ENCODE peak calls at places on chromosomes 11 and 22, in five cellular contexts. One of them, this sample, is unnamed.

GRCh38 chr11:133902506-133902905 is 54.3 kb downstream of the IGSF9B start:
- DNase-seq in tibial artery: no peak
- DNase-seq in spleen: peak
- DNase-seq in kidney: no peak
- DNase-seq in BE2C: peak
- DNase-seq in this sample: no peak

GRCh38 chr22:30121988-30122387 is 41.7 kb downstream of the HORMAD2 start:
- DNase-seq in tibial artery: no peak
- DNase-seq in kidney: no peak
- DNase-seq in spleen: no peak
- DNase-seq in BE2C: no peak
- DNase-seq in this sample: no peak

GRCh38 chr11:68927280-68928107 is 23.8 kb downstream of the IGHMBP2 start:
- DNase-seq in kidney: peak
- DNase-seq in spleen: peak
- DNase-seq in tibial artery: no peak
- DNase-seq in BE2C: no peak
- DNase-seq in this sample: no peak

GRCh38 chr11:27646051-27646818 is 54.0 kb downstream of the BDNF start:
- DNase-seq in tibial artery: no peak
- DNase-seq in kidney: no peak
- DNase-seq in spleen: no peak
- DNase-seq in BE2C: peak
- DNase-seq in this sample: no peak

GRCh38 chr11:88447285-88447684 is 109.7 kb upstream of the CTSC start:
- DNase-seq in BE2C: no peak
- DNase-seq in spleen: no peak
- DNase-seq in kidney: no peak
- DNase-seq in tibial artery: no peak
- DNase-seq in this sample: no peak

GRCh38 chr11:125892071-125892470 is 4.6 kb downstream of the HYLS1 start:
- DNase-seq in spleen: no peak
- DNase-seq in kidney: no peak
- DNase-seq in tibial artery: no peak
- DNase-seq in BE2C: no peak
- DNase-seq in this sample: no peak

GRCh38 chr22:31233001-31233400 is 20.9 kb downstream of the LIMK2 start:
- DNase-seq in kidney: no peak
- DNase-seq in tibial artery: no peak
- DNase-seq in BE2C: no peak
- DNase-seq in spleen: no peak
- DNase-seq in this sample: no peak

GRCh38 chr11:11995601-11996000 is 12.8 kb downstream of the DKK3 start:
- DNase-seq in tibial artery: no peak
- DNase-seq in kidney: no peak
- DNase-seq in spleen: no peak
- DNase-seq in BE2C: no peak
- DNase-seq in this sample: peak

GRCh38 chr11:128515766-128516466 is 71.4 kb downstream of the ETS1 start:
- DNase-seq in kidney: no peak
- DNase-seq in BE2C: no peak
- DNase-seq in spleen: no peak
- DNase-seq in tibial artery: no peak
- DNase-seq in this sample: no peak

GRCh38 chr22:27800250-27801131 is 1.1 kb downstream of the MN1 start:
- DNase-seq in BE2C: no peak
- DNase-seq in tibial artery: peak
- DNase-seq in kidney: peak
- DNase-seq in spleen: no peak
- DNase-seq in this sample: no peak

GRCh38 chr11:8649361-8649760 is 33.1 kb downstream of the TRIM66 start:
- DNase-seq in BE2C: no peak
- DNase-seq in kidney: no peak
- DNase-seq in spleen: no peak
- DNase-seq in tibial artery: no peak
- DNase-seq in this sample: no peak

GRCh38 chr11:68831124-68831523 is 10.6 kb downstream of the CPT1A start:
- DNase-seq in tibial artery: no peak
- DNase-seq in spleen: no peak
- DNase-seq in BE2C: no peak
- DNase-seq in kidney: no peak
- DNase-seq in this sample: no peak

GRCh38 chr11:118046051-118046963 is 30.6 kb upstream of the TMPRSS4 start:
- DNase-seq in spleen: no peak
- DNase-seq in BE2C: no peak
- DNase-seq in tibial artery: no peak
- DNase-seq in kidney: no peak
- DNase-seq in this sample: no peak

GRCh38 chr11:125242141-125242780 is 77.7 kb downstream of the PKNOX2 start:
- DNase-seq in tibial artery: peak
- DNase-seq in spleen: peak
- DNase-seq in kidney: no peak
- DNase-seq in BE2C: no peak
- DNase-seq in this sample: no peak

GRCh38 chr22:16806401-16806800 is 18.8 kb downstream of the XKR3 start:
- DNase-seq in spleen: no peak
- DNase-seq in kidney: no peak
- DNase-seq in tibial artery: no peak
- DNase-seq in BE2C: no peak
- DNase-seq in this sample: no peak

GRCh38 chr11:65636810-65637557 is 917 bp upstream of the SIPA1 start:
- DNase-seq in spleen: peak
- DNase-seq in tibial artery: no peak
- DNase-seq in BE2C: no peak
- DNase-seq in kidney: peak
- DNase-seq in this sample: no peak

GRCh38 chr11:65639623-65640482 is 2.0 kb downstream of the SIPA1 start:
- DNase-seq in kidney: peak
- DNase-seq in BE2C: no peak
- DNase-seq in tibial artery: no peak
- DNase-seq in spleen: peak
- DNase-seq in this sample: no peak

GRCh38 chr11:65634905-65635731 is 2.8 kb upstream of the SIPA1 start:
- DNase-seq in tibial artery: no peak
- DNase-seq in BE2C: no peak
- DNase-seq in kidney: no peak
- DNase-seq in spleen: peak
- DNase-seq in this sample: no peak

GRCh38 chr11:65636108-65636809 is 1.6 kb upstream of the SIPA1 start:
- DNase-seq in kidney: peak
- DNase-seq in spleen: peak
- DNase-seq in tibial artery: no peak
- DNase-seq in BE2C: no peak
- DNase-seq in this sample: no peak

DNA sequence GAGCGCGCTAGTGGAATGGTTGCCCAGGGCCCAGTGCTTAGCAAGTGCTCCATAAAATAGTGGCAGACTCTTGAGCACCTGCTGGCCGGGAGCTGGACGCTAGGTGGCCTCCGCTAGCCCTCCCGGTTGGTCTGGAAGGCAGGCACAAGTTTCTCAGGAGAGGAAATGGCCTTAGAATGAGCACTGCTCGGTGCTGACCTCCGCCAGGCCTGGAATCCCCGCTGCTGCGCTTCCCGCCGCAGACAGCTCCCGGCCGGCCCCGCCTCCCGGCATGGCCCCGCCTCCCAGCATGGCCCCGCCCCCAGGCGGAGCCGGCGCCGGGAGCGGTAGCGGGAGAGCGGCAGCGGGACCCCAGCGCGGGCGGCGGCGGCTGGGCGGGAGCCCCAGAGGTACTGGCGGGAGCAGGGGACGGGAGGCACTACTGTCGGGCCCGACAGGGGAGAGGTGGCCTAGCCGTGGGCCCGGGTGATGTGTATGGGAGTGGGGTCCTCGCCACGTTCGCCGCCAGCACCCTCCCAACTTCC is at the start of gene SIPA1:
- DNase-seq in BE2C: peak
- DNase-seq in kidney: peak
- DNase-seq in spleen: peak
- DNase-seq in tibial artery: peak
- DNase-seq in this sample: peak
- TF ChIP-seq CTCF in BE2C: peak
- TF ChIP-seq CTCF in kidney: peak
- TF ChIP-seq CTCF in spleen: peak
- TF ChIP-seq CTCF in tibial artery: peak
- TF ChIP-seq CTCF in this sample: peak

GRCh38 chr11:2002042-2002776 is 4.6 kb upstream of the H19 start:
- DNase-seq in BE2C: no peak
- DNase-seq in tibial artery: no peak
- DNase-seq in kidney: no peak
- DNase-seq in spleen: no peak
- DNase-seq in this sample: no peak
- TF ChIP-seq CTCF in BE2C: no peak
- TF ChIP-seq CTCF in tibial artery: no peak
- TF ChIP-seq CTCF in kidney: no peak
- TF ChIP-seq CTCF in spleen: no peak
- TF ChIP-seq CTCF in this sample: no peak

DNA sequence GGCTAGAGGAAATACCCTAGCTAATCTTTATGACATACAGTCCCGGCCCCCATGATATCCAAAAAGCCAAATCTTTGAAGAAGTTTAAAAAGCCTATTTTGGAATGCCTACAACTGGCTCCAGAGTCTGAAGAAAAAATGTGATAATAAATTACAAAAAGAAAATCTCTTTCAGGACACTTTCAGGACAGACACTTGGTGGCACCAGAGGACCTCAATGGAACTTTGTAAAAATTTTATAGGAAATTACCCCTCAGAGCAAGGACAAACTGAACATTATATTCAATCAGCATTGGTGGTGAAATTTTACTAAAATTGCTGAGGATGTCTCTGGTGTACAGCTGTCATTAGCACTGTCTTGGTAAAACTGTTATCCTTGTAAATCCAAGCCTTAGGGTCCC is 81.0 kb downstream of the CCDC73 start:
- DNase-seq in tibial artery: no peak
- DNase-seq in kidney: no peak
- DNase-seq in spleen: no peak
- DNase-seq in BE2C: no peak
- DNase-seq in this sample: no peak
- TF ChIP-seq CTCF in tibial artery: no peak
- TF ChIP-seq CTCF in kidney: no peak
- TF ChIP-seq CTCF in spleen: no peak
- TF ChIP-seq CTCF in BE2C: peak
- TF ChIP-seq CTCF in this sample: peak

GRCh38 chr11:73384871-73385692 is 8.9 kb downstream of the RELT start:
- DNase-seq in spleen: peak
- DNase-seq in kidney: peak
- DNase-seq in BE2C: no peak
- DNase-seq in tibial artery: no peak
- DNase-seq in this sample: no peak
- TF ChIP-seq CTCF in spleen: peak
- TF ChIP-seq CTCF in kidney: no peak
- TF ChIP-seq CTCF in BE2C: no peak
- TF ChIP-seq CTCF in tibial artery: no peak
- TF ChIP-seq CTCF in this sample: no peak

DNA sequence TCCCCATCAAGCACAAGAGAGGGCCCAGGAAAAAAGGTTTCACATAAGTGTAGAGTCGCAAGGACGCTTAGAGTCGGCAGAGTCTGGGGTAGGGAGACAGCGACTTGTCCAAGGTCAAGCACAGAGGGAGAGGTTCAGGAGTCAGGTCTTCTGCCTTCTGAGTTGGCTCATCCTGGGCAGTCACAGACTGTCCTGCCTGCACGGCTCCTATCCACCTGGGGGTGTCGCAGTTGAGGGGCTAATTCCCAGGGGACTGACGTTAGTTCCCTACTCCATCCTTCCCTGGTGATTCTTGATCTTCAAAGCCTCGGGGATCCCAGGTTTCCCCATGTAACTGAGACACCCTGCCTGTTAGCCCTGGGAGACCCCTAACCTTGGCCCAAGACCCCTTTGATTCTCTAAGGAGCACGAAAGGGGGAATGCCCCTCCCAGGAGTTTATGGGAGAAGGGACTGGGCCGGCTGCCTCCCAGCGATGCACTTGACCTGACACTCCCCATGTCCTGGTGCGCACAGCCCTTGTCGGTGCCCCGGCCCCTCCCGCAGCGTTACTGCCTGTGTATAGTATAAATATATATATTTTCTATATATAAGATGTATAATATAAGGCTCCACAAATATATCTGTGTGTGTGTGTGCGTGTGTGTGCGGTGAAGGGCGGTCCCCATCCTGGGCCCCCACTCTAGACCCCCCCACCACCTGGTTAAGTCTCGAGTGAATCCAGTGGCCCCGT is 14.7 kb upstream of the TAB1 start:
- DNase-seq in BE2C: peak
- DNase-seq in spleen: no peak
- DNase-seq in tibial artery: no peak
- DNase-seq in kidney: no peak
- DNase-seq in this sample: no peak
- TF ChIP-seq CTCF in BE2C: peak
- TF ChIP-seq CTCF in spleen: peak
- TF ChIP-seq CTCF in tibial artery: no peak
- TF ChIP-seq CTCF in kidney: no peak
- TF ChIP-seq CTCF in this sample: peak

GRCh38 chr11:120515186-120515723 is 3.7 kb downstream of the GRIK4 start:
- DNase-seq in spleen: peak
- DNase-seq in BE2C: no peak
- DNase-seq in tibial artery: peak
- DNase-seq in kidney: no peak
- DNase-seq in this sample: no peak
- TF ChIP-seq CTCF in spleen: no peak
- TF ChIP-seq CTCF in BE2C: no peak
- TF ChIP-seq CTCF in tibial artery: no peak
- TF ChIP-seq CTCF in kidney: no peak
- TF ChIP-seq CTCF in this sample: no peak

GRCh38 chr11:65378208-65378927 is 4.1 kb downstream of the SLC25A45 start:
- DNase-seq in spleen: no peak
- DNase-seq in BE2C: no peak
- DNase-seq in tibial artery: no peak
- DNase-seq in kidney: no peak
- DNase-seq in this sample: no peak

GRCh38 chr11:65376138-65376713 is 6.2 kb downstream of the SLC25A45 start:
- DNase-seq in BE2C: no peak
- DNase-seq in kidney: no peak
- DNase-seq in tibial artery: no peak
- DNase-seq in spleen: peak
- DNase-seq in this sample: no peak

GRCh38 chr11:65378928-65379638 is 3.4 kb downstream of the SLC25A45 start:
- DNase-seq in kidney: no peak
- DNase-seq in BE2C: no peak
- DNase-seq in spleen: no peak
- DNase-seq in tibial artery: no peak
- DNase-seq in this sample: no peak

GRCh38 chr11:65377036-65377435 is 5.4 kb downstream of the SLC25A45 start:
- DNase-seq in spleen: peak
- DNase-seq in BE2C: peak
- DNase-seq in tibial artery: no peak
- DNase-seq in kidney: no peak
- DNase-seq in this sample: no peak

GRCh38 chr11:65377777-65378176 is 4.7 kb downstream of the SLC25A45 start:
- DNase-seq in tibial artery: no peak
- DNase-seq in kidney: no peak
- DNase-seq in BE2C: no peak
- DNase-seq in spleen: no peak
- DNase-seq in this sample: no peak
- TF ChIP-seq CTCF in tibial artery: no peak
- TF ChIP-seq CTCF in kidney: no peak
- TF ChIP-seq CTCF in BE2C: no peak
- TF ChIP-seq CTCF in spleen: no peak
- TF ChIP-seq CTCF in this sample: peak